ENCODE peak calls at places on chromosomes 5 and 9, in ten cellular contexts. J, M, D, Q, N, X, V, B, P and L are unnamed samples.

GRCh38 chr5:181188700-181189362 is 16.2 kb downstream of the TRIM7 start:
- DNase-seq in M (no peak), X (peak; percentile 83), P (peak; percentile 83), B (peak; percentile 85), N (peak; percentile 77), J (peak; percentile 86), Q (peak; percentile 96), V (peak; percentile 92), D (peak; percentile 71), L (peak; percentile 85)

GRCh38 chr9:21465859-21466518 is 16.1 kb downstream of the IFNE start:
- DNase-seq in V (no peak), J (peak; percentile 88), X (no peak), M (no peak), D (peak; percentile 61), B (no peak), Q (no peak), P (peak; percentile 18), N (no peak), L (no peak)

GRCh38 chr5:129652353-129653138 is 95.3 kb upstream of the MINAR2 start:
- DNase-seq in Q (no peak), X (no peak), J (no peak), D (no peak), B (no peak), M (no peak), V (no peak), P (no peak), N (no peak), L (no peak)

GRCh38 chr5:95870105-95870672 is 47.7 kb upstream of the GLRX start:
- DNase-seq in J (peak; percentile 87), Q (no peak), N (no peak), P (no peak), D (no peak), M (no peak), V (no peak), B (peak; percentile 65), X (no peak), L (no peak)

GRCh38 chr5:84016090-84016489 is 295.4 kb upstream of the HAPLN1 start:
- DNase-seq in X (no peak), B (no peak), Q (no peak), D (no peak), V (no peak), P (no peak), M (no peak), N (no peak), J (peak; percentile 22), L (no peak)

GRCh38 chr5:14668247-14668646 is 3.7 kb downstream of the OTULIN start:
- DNase-seq in D (no peak), N (no peak), M (no peak), Q (no peak), V (no peak), B (peak; percentile 53), J (no peak), P (no peak), X (no peak), L (no peak)

GRCh38 chr9:4932681-4933080 is 52.4 kb upstream of the JAK2 start:
- DNase-seq in B (no peak), P (no peak), D (no peak), M (no peak), X (no peak), J (no peak), V (no peak), N (no peak), Q (no peak), L (no peak)

GRCh38 chr5:1515311-1515920 is 8.3 kb downstream of the LPCAT1 start:
- DNase-seq in V (peak; percentile 50), X (peak; percentile 7), D (no peak), B (no peak), P (no peak), Q (no peak), N (peak; percentile 21), M (peak; percentile 28), J (no peak), L (peak; percentile 39)

GRCh38 chr5:124743534-124744169 is 2.8 kb downstream of the ZNF608 start:
- DNase-seq in D (no peak), N (no peak), P (no peak), Q (peak; percentile 41), J (no peak), M (no peak), X (peak; percentile 59), V (no peak), B (no peak), L (no peak)

GRCh38 chr9:129306318-129306973 is 128.4 kb upstream of the IER5L start:
- DNase-seq in P (no peak), X (no peak), M (no peak), B (no peak), Q (no peak), D (no peak), N (peak; percentile 17), V (peak; percentile 38), J (no peak), L (peak; percentile 15)

GRCh38 chr9:3931996-3932906 is 367.6 kb downstream of the GLIS3 start:
- DNase-seq in M (no peak), B (no peak), X (no peak), N (no peak), V (no peak), Q (no peak), J (no peak), D (no peak), P (no peak), L (no peak)

GRCh38 chr9:90025816-90026215 is 421.0 kb downstream of the GADD45G start:
- DNase-seq in J (no peak), M (no peak), V (no peak), N (no peak), Q (no peak), B (no peak), D (no peak), X (no peak), P (no peak), L (no peak)

GRCh38 chr5:151708126-151708525 is 21.4 kb upstream of the SPARC start:
- DNase-seq in P (no peak), Q (no peak), B (no peak), M (no peak), V (no peak), D (peak; percentile 41), J (peak; percentile 39), X (peak; percentile 30), N (no peak), L (no peak)

GRCh38 chr9:137126786-137127185 is 12.2 kb upstream of the GRIN1 start:
- DNase-seq in Q (no peak), B (no peak), M (no peak), P (no peak), D (no peak), V (no peak), X (no peak), N (no peak), J (no peak), L (no peak)

GRCh38 chr5:140181002-140181483 is 6.1 kb downstream of the CYSTM1 start:
- DNase-seq in B (peak; percentile 33), M (no peak), D (no peak), Q (no peak), V (no peak), J (no peak), N (no peak), P (no peak), X (peak; percentile 39), L (no peak)
- H3K4me3 ChIP-seq in B (peak overlapping the region; percentile 16), M (no peak overlapping the region), D (no peak overlapping the region), Q (no peak overlapping the region), V (no peak overlapping the region), J (no peak overlapping the region), N (peak overlapping the region; percentile 1), P (no peak overlapping the region), X (peak overlapping the region; percentile 18), L (peak overlapping the region; percentile 21)

GRCh38 chr5:17118631-17119030 is 98.8 kb upstream of the BASP1 start:
- DNase-seq in Q (no peak), B (no peak), M (no peak), P (no peak), J (peak; percentile 99), N (peak; percentile 41), V (peak; percentile 68), D (peak; percentile 70), X (peak; percentile 50), L (peak; percentile 22)
- TF ChIP-seq POLR2AphosphoS5 in Q (no peak), B (no peak), M (peak; percentile 34), P (no peak), J (peak; percentile 91), N (no peak), V (no peak), D (peak; percentile 24), X (no peak), L (no peak)

GRCh38 chr9:36854034-36854433 is 180.0 kb downstream of the PAX5 start:
- DNase-seq in D (no peak), N (no peak), M (no peak), X (no peak), Q (no peak), B (no peak), V (no peak), J (no peak), P (no peak), L (no peak)
- TF ChIP-seq CTCF in D (no peak), N (no peak), M (no peak), X (no peak), Q (no peak), B (no peak), V (no peak), J (no peak), P (no peak), L (no peak)

GRCh38 chr9:133429216-133429613 is 7.0 kb downstream of the ADAMTS13 start:
- DNase-seq in M (no peak), Q (peak; percentile 66), V (no peak), D (no peak), P (no peak), J (no peak), N (no peak), B (no peak), X (no peak), L (no peak)

GRCh38 chr9:133430244-133430643 is 8.1 kb downstream of the ADAMTS13 start:
- DNase-seq in B (no peak), X (no peak), V (no peak), D (no peak), N (no peak), M (no peak), P (no peak), Q (no peak), J (no peak), L (no peak)

GRCh38 chr9:133427658-133428348 is 5.6 kb downstream of the ADAMTS13 start:
- DNase-seq in B (no peak), P (no peak), J (no peak), X (no peak), N (no peak), D (no peak), V (no peak), Q (no peak), M (no peak), L (no peak)

GRCh38 chr9:133429641-133430161 is 7.5 kb downstream of the ADAMTS13 start:
- DNase-seq in X (peak; percentile 59), J (peak; percentile 8), V (no peak), B (no peak), D (no peak), M (peak; percentile 85), Q (peak; percentile 88), P (peak; percentile 22), N (peak; percentile 65), L (no peak)

DNA sequence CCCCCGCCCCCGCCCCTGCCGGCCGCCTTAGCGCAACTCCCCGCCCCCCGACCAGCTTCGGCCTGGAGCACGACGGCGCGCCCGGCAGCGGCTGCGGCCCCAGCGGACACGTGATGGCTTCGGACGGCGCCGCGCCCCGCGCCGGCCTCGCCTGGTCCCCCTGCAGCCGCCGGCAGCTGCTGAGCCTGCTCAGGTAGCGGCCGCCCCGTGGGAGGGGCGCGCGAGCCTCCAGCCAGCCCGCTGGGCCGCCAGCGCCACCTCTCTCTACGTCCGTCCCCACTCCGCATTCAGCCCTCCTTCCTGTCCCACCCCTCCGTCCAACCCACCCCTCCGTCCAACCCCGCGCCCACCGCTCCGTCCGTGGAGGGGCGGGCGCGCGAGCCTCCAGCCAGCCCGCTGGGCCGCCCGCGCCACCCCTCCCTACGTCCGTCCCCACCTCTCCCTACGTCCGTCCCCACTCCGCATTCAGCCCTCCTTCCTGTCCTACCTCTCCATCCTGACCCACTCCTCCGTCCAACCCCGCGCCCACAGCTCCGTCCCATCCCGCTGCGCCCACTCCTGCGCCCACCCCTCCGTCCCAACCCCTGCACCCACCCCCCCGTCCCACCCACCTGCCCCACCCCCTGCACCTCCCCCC is 6.5 kb downstream of the ADAMTS13 start:
- DNase-seq in Q (peak; percentile 78), N (peak; percentile 43), D (no peak), M (peak; percentile 84), B (no peak), P (no peak), X (peak; percentile 31), J (no peak), V (no peak), L (no peak)
- H3K4me3 ChIP-seq in Q (peak overlapping the region; percentile 41), N (peak overlapping the region; percentile 40), D (peak overlapping the region; percentile 32), M (no peak overlapping the region), B (no peak overlapping the region), P (peak overlapping the region; percentile 21), X (peak overlapping the region; percentile 44), J (no peak overlapping the region), V (peak overlapping the region; percentile 32), L (peak overlapping the region; percentile 53)